ENCODE peak calls at places on chromosomes 2 and 18, in seven cellular contexts. K is transverse colon, D is MM.1S, P is fibroblast of the aortic adventitia, V is lower lobe of right lung, H is AG04450, W is bronchial epithelial cell. Q is an unnamed sample.

GRCh38 chr2:68987051-68987503 is 12.6 kb downstream of the GKN1 start:
- DNase-seq in K (no peak), D (no peak), P (peak), V (no peak), H (no peak), W (no peak), Q (no peak)

GRCh38 chr2:7094113-7094760 is 177.0 kb downstream of the RNF144A start:
- DNase-seq in K (no peak), D (no peak), P (no peak), V (no peak), H (no peak), W (no peak), Q (no peak)

GRCh38 chr2:236254021-236254420 is 10.2 kb downstream of the ASB18 start:
- DNase-seq in K (no peak), D (no peak), P (no peak), V (no peak), H (no peak), W (no peak), Q (no peak)

GRCh38 chr2:26172189-26172865 is 561 bp upstream of the GAREM2 start:
- DNase-seq in K (no peak), D (no peak), P (no peak), V (no peak), H (no peak), W (no peak), Q (no peak)

GRCh38 chr2:120958623-120959366 is 223.1 kb downstream of the GLI2 start:
- DNase-seq in K (no peak), D (no peak), P (no peak), V (no peak), H (no peak), W (peak), Q (peak)

GRCh38 chr2:68901199-68901515 is 30.0 kb upstream of the BMP10 start:
- DNase-seq in K (no peak), D (peak), P (peak), V (no peak), H (no peak), W (peak), Q (peak)

GRCh38 chr2:40823465-40823864 is 371.6 kb upstream of the SLC8A1 start:
- DNase-seq in K (no peak), D (peak), P (no peak), V (no peak), H (no peak), W (no peak), Q (no peak)

GRCh38 chr2:16134436-16135165 is 194.3 kb downstream of the MYCN start:
- DNase-seq in K (no peak), D (no peak), P (no peak), V (no peak), H (no peak), W (no peak), Q (no peak)

GRCh38 chr2:154912215-154912614 is 213.7 kb downstream of the KCNJ3 start:
- DNase-seq in K (peak), D (no peak), P (no peak), V (no peak), H (no peak), W (no peak), Q (no peak)

GRCh38 chr2:239917128-239917956 is 107.8 kb downstream of the NDUFA10 start:
- DNase-seq in K (no peak), D (no peak), P (peak), V (no peak), H (no peak), W (peak), Q (peak)

GRCh38 chr2:63654959-63655358 is 66.2 kb downstream of the MDH1 start:
- DNase-seq in K (no peak), D (no peak), P (peak), V (no peak), H (no peak), W (peak), Q (peak)

GRCh38 chr18:59996370-59996966 is 96.7 kb downstream of the PMAIP1 start:
- DNase-seq in K (peak), D (peak), P (peak), V (no peak), H (peak), W (peak), Q (peak)

GRCh38 chr2:8544786-8545631 is 136.8 kb upstream of the ID2 start:
- DNase-seq in K (peak), D (no peak), P (peak), V (peak), H (peak), W (no peak), Q (no peak)

GRCh38 chr2:42044939-42045338 is 2.9 kb upstream of the PKDCC start:
- DNase-seq in K (no peak), D (no peak), P (no peak), V (no peak), H (no peak), W (no peak), Q (no peak)

GRCh38 chr2:86300496-86300895 is 36.9 kb downstream of the REEP1 start:
- DNase-seq in K (no peak), D (no peak), P (peak), V (no peak), H (no peak), W (no peak), Q (no peak)

GRCh38 chr2:159124931-159125467 is 156.6 kb downstream of the TANC1 start:
- DNase-seq in K (peak), D (no peak), P (no peak), V (no peak), H (no peak), W (no peak), Q (peak)

GRCh38 chr2:209933499-209934458 is 68.7 kb upstream of the RPE start:
- DNase-seq in K (no peak), D (no peak), P (peak), V (no peak), H (peak), W (peak), Q (peak)

GRCh38 chr2:75610671-75611070 is 35.9 kb upstream of the MRPL19 start:
- DNase-seq in K (no peak), D (no peak), P (no peak), V (no peak), H (no peak), W (no peak), Q (peak)

GRCh38 chr2:101655941-101656422 is 41.5 kb upstream of the MAP4K4 start:
- DNase-seq in K (no peak), D (no peak), P (peak), V (no peak), H (peak), W (no peak), Q (no peak)

GRCh38 chr2:126935774-126936173 is 37.1 kb downstream of the TEX51 start:
- DNase-seq in K (no peak), D (no peak), P (no peak), V (no peak), H (no peak), W (no peak), Q (no peak)

GRCh38 chr2:238420442-238420841 is 6.3 kb upstream of the ASB1 start:
- DNase-seq in K (no peak), D (no peak), P (no peak), V (no peak), H (no peak), W (no peak), Q (no peak)

GRCh38 chr2:1636791-1637415 is 107.4 kb downstream of the PXDN start:
- DNase-seq in K (no peak), D (no peak), P (no peak), V (no peak), H (no peak), W (no peak), Q (no peak)

GRCh38 chr2:238999290-238999741 is 151.4 kb downstream of the TWIST2 start:
- DNase-seq in K (no peak), D (no peak), P (no peak), V (no peak), H (no peak), W (no peak), Q (no peak)

GRCh38 chr2:232113821-232114220 is 152.3 kb downstream of the DIS3L2 start:
- DNase-seq in K (no peak), D (peak), P (peak), V (no peak), H (no peak), W (no peak), Q (no peak)

GRCh38 chr2:184692137-184692734 is 93.9 kb downstream of the ZNF804A start:
- DNase-seq in K (no peak), D (no peak), P (peak), V (no peak), H (no peak), W (no peak), Q (no peak)

GRCh38 chr18:59056706-59057492 is 82.8 kb upstream of the SEC11C start:
- DNase-seq in K (peak), D (peak), P (peak), V (no peak), H (peak), W (peak), Q (peak)

GRCh38 chr2:127293758-127294562 is at the start of gene ERCC3:
- DNase-seq in K (peak), D (peak), P (peak), V (peak), H (peak), W (peak), Q (peak)

GRCh38 chr2:136156411-136156810 is 38.5 kb upstream of the CXCR4 start:
- DNase-seq in K (no peak), D (no peak), P (no peak), V (no peak), H (no peak), W (no peak), Q (no peak)

GRCh38 chr18:34978953-34979608 is 62.1 kb upstream of the MAPRE2 start:
- DNase-seq in K (peak), D (peak), P (peak), V (peak), H (peak), W (peak), Q (peak)

GRCh38 chr2:24844023-24844685 is 50.9 kb downstream of the CENPO start:
- DNase-seq in K (no peak), D (no peak), P (no peak), V (no peak), H (no peak), W (no peak), Q (no peak)

GRCh38 chr2:197793456-197793855 is 8.3 kb upstream of the BOLL start:
- DNase-seq in K (no peak), D (no peak), P (no peak), V (no peak), H (no peak), W (no peak), Q (no peak)

GRCh38 chr18:28175930-28176673 is 828 bp downstream of the CDH2 start:
- DNase-seq in K (no peak), D (peak), P (peak), V (no peak), H (no peak), W (no peak), Q (peak)

GRCh38 chr2:45700407-45701013 is 49.0 kb downstream of the PRKCE start:
- DNase-seq in K (no peak), D (no peak), P (no peak), V (no peak), H (no peak), W (no peak), Q (no peak)

GRCh38 chr2:70672990-70673647 is 94.9 kb downstream of the ADD2 start:
- DNase-seq in K (no peak), D (no peak), P (no peak), V (no peak), H (no peak), W (no peak), Q (peak)

GRCh38 chr2:10844083-10844482 is 31.5 kb upstream of the PDIA6 start:
- DNase-seq in K (peak), D (no peak), P (peak), V (peak), H (no peak), W (peak), Q (peak)

GRCh38 chr2:84846041-84846663 is 34.7 kb downstream of the TRABD2A start:
- DNase-seq in K (no peak), D (peak), P (peak), V (no peak), H (no peak), W (no peak), Q (no peak)

GRCh38 chr2:188975497-188976102 is 1.4 kb downstream of the COL3A1 start:
- DNase-seq in K (peak), D (no peak), P (peak), V (no peak), H (peak), W (no peak), Q (no peak)

GRCh38 chr2:226782092-226782713 is 17.4 kb downstream of the IRS1 start:
- DNase-seq in K (no peak), D (no peak), P (no peak), V (no peak), H (no peak), W (no peak), Q (no peak)

GRCh38 chr18:45169610-45170009 is 445.7 kb upstream of the SLC14A2 start:
- DNase-seq in K (no peak), D (no peak), P (peak), V (no peak), H (peak), W (peak), Q (peak)
- TF ChIP-seq CTCF in K (no peak), D (no peak), P (peak), V (no peak), H (peak), W (peak), Q (peak)

DNA sequence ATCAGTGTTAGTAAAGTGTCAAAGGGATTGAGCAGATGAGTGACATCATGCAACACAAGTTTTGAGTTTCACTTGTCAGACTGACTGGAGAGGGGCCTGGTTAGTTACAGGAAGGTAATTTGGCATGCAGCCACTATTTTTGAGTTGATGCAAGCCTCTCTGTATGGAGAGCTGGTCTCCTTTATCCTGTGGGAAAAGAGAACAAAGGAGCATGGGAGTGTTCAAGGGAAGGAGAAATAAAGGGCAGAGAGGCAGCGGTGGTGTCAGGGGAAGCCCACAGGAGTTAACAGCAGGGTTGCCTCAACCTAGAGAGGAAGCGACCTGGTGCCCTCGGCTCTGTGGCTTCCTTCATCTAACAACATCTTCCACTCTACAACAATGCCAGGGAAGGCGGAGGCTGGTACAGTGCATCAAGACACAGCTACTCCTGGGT is 2.1 kb downstream of the CTLA4 start:
- DNase-seq in K (no peak), D (no peak), P (no peak), V (no peak), H (no peak), W (no peak), Q (no peak)
- H3K4me3 ChIP-seq in K (no peak), D (no peak), P (no peak), V (no peak), H (no peak), W (no peak), Q (no peak)

DNA sequence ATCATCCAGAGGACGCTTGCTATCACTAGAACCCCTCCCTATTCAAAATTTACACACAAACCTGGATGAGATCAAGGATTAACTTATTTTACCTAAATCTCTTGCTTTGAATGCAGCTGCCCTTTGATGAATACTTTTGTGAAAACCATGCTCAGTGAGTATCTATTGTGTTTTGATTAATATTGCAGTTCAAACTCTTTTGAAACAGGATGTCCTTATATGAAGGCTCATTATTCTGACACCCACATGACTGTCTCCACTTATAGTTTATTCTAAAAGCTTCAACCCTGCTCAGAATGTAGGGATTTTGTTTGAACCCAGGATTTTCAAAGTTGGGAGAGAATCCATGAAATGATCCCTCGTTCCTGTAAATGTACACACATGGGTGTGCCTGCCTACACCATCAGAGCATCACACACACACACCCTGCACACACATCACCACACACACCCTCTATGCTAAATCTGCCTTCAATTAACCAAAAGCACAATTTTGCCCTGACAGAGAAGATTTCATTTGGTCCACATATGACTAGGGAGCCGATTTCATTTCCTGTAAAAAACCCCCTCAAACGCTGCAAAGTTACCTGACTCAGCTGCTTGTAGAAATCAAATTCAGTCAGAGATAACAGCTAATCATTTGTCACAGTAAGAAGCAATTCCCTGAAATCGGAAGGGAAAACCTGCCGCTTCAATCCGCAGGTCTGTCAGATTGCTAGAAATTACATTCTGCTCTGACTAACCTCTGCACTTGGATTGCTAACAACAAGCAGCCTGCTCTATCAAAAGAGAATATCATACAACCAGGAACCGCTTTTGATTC is 65.2 kb downstream of the ZEB2 start:
- DNase-seq in K (no peak), D (no peak), P (peak), V (no peak), H (no peak), W (no peak), Q (no peak)
- TF ChIP-seq CTCF in K (no peak), D (no peak), P (no peak), V (no peak), H (no peak), W (no peak), Q (no peak)

GRCh38 chr18:48842259-48843061 is 108.3 kb downstream of the SMAD7 start:
- DNase-seq in K (peak), D (no peak), P (no peak), V (peak), H (no peak), W (no peak), Q (no peak)
- H3K4me3 ChIP-seq in K (no peak), D (no peak), P (no peak), V (no peak), H (no peak), W (no peak), Q (no peak)

GRCh38 chr2:233448565-233448964 is 94.3 kb downstream of the DGKD start:
- DNase-seq in K (peak), D (no peak), P (no peak), V (no peak), H (no peak), W (no peak), Q (no peak)
- TF ChIP-seq CTCF in K (no peak), D (no peak), P (no peak), V (no peak), H (no peak), W (no peak), Q (no peak)